ENCODE peak calls at places on chromosomes 13 and 19, in ten cellular contexts. X, B, A, L, K, Z, G, N, O and T are unnamed samples.

GRCh38 chr13:41007359-41008118 is 11.6 kb downstream of the ELF1 start:
- DNase-seq in X (no peak), B (peak), A (no peak), L (no peak), K (peak), Z (no peak), G (no peak), N (no peak), O (no peak), T (no peak)

GRCh38 chr19:37961198-37961597 is 54.2 kb downstream of the SIPA1L3 start:
- DNase-seq in X (no peak), B (no peak), A (no peak), L (no peak), K (no peak), Z (no peak), G (no peak), N (no peak), O (no peak), T (no peak)

GRCh38 chr19:43610493-43610892 is 1.4 kb upstream of the SRRM5 start:
- DNase-seq in X (no peak), B (no peak), A (no peak), L (no peak), K (no peak), Z (no peak), G (no peak), N (no peak), O (no peak), T (no peak)

GRCh38 chr19:2719910-2720776 is 1.0 kb downstream of the DIRAS1 start:
- DNase-seq in X (no peak), B (peak), A (no peak), L (peak), K (peak), Z (no peak), G (peak), N (no peak), O (no peak), T (no peak)

GRCh38 chr13:75705395-75705794 is 69.3 kb downstream of the LMO7 start:
- DNase-seq in X (no peak), B (peak), A (no peak), L (peak), K (peak), Z (no peak), G (no peak), N (peak), O (peak), T (no peak)

GRCh38 chr19:16368385-16369305 is 44.0 kb downstream of the KLF2 start:
- DNase-seq in X (no peak), B (no peak), A (no peak), L (no peak), K (no peak), Z (no peak), G (no peak), N (no peak), O (no peak), T (no peak)

GRCh38 chr19:29878973-29879654 is 62.9 kb upstream of the URI1 start:
- DNase-seq in X (peak), B (peak), A (peak), L (peak), K (peak), Z (no peak), G (no peak), N (peak), O (no peak), T (no peak)

GRCh38 chr19:20051841-20052768 is 12.8 kb upstream of the ZNF682 start:
- DNase-seq in X (peak), B (peak), A (peak), L (peak), K (peak), Z (peak), G (peak), N (peak), O (peak), T (peak)

GRCh38 chr19:46125447-46125846 is 959 bp upstream of the IGFL3 start:
- DNase-seq in X (no peak), B (no peak), A (no peak), L (no peak), K (no peak), Z (no peak), G (no peak), N (no peak), O (no peak), T (no peak)

GRCh38 chr13:19601749-19602725 is 31.4 kb upstream of the MPHOSPH8 start:
- DNase-seq in X (no peak), B (peak), A (no peak), L (peak), K (peak), Z (peak), G (no peak), N (peak), O (no peak), T (peak)

GRCh38 chr13:55572862-55573261 is 1567.9 kb upstream of the PRR20A start:
- DNase-seq in X (no peak), B (no peak), A (no peak), L (no peak), K (no peak), Z (no peak), G (no peak), N (no peak), O (no peak), T (no peak)

GRCh38 chr13:67635754-67636153 is 405.6 kb upstream of the PCDH9 start:
- DNase-seq in X (no peak), B (no peak), A (no peak), L (no peak), K (peak), Z (no peak), G (no peak), N (no peak), O (no peak), T (no peak)

GRCh38 chr13:102951808-102952207 is 106.0 kb downstream of the ERCC5 start:
- DNase-seq in X (no peak), B (no peak), A (no peak), L (no peak), K (no peak), Z (no peak), G (no peak), N (no peak), O (no peak), T (no peak)

GRCh38 chr13:21326155-21327030 is 132.7 kb downstream of the ZDHHC20 start:
- DNase-seq in X (no peak), B (peak), A (no peak), L (peak), K (peak), Z (no peak), G (peak), N (peak), O (no peak), T (no peak)

GRCh38 chr13:20360041-20360491 is 127.9 kb upstream of the GJB6 start:
- DNase-seq in X (no peak), B (peak), A (no peak), L (peak), K (peak), Z (no peak), G (no peak), N (peak), O (peak), T (no peak)

GRCh38 chr13:77832339-77833100 is 86.1 kb downstream of the EDNRB start:
- DNase-seq in X (no peak), B (peak), A (no peak), L (peak), K (peak), Z (no peak), G (no peak), N (peak), O (no peak), T (no peak)

GRCh38 chr13:48185018-48185417 is 48.0 kb upstream of the ITM2B start:
- DNase-seq in X (no peak), B (no peak), A (no peak), L (peak), K (peak), Z (no peak), G (no peak), N (no peak), O (no peak), T (no peak)

GRCh38 chr13:27353166-27353583 is 71.2 kb upstream of the GTF3A start:
- DNase-seq in X (no peak), B (peak), A (no peak), L (peak), K (peak), Z (peak), G (no peak), N (peak), O (no peak), T (no peak)

GRCh38 chr13:113796211-113796875 is 37.3 kb downstream of the TMEM255B start:
- DNase-seq in X (no peak), B (no peak), A (no peak), L (no peak), K (no peak), Z (no peak), G (peak), N (no peak), O (no peak), T (no peak)

GRCh38 chr19:51511353-51511752 is 9.8 kb upstream of the SIGLEC12 start:
- DNase-seq in X (no peak), B (no peak), A (no peak), L (peak), K (no peak), Z (no peak), G (no peak), N (no peak), O (no peak), T (no peak)

GRCh38 chr13:94520001-94520400 is 40.5 kb upstream of the DCT start:
- DNase-seq in X (no peak), B (no peak), A (no peak), L (no peak), K (no peak), Z (no peak), G (no peak), N (no peak), O (no peak), T (no peak)

GRCh38 chr13:84430015-84430414 is 547.7 kb upstream of the SLITRK1 start:
- DNase-seq in X (no peak), B (peak), A (no peak), L (peak), K (no peak), Z (no peak), G (no peak), N (peak), O (no peak), T (no peak)

GRCh38 chr13:99339736-99340392 is 32.7 kb upstream of the GPR183 start:
- DNase-seq in X (no peak), B (peak), A (no peak), L (peak), K (peak), Z (no peak), G (no peak), N (peak), O (no peak), T (no peak)

GRCh38 chr19:39307233-39307821 is 11.1 kb downstream of the IFNL1 start:
- DNase-seq in X (no peak), B (no peak), A (no peak), L (peak), K (no peak), Z (no peak), G (no peak), N (no peak), O (no peak), T (no peak)

GRCh38 chr19:8149261-8150094 is at the start of gene FBN3:
- DNase-seq in X (no peak), B (no peak), A (no peak), L (no peak), K (no peak), Z (peak), G (no peak), N (no peak), O (no peak), T (no peak)

GRCh38 chr13:51542358-51542972 is 41.8 kb upstream of the WDFY2 start:
- DNase-seq in X (no peak), B (no peak), A (no peak), L (peak), K (peak), Z (no peak), G (no peak), N (no peak), O (no peak), T (no peak)

GRCh38 chr19:54400913-54401312 is 14.4 kb upstream of the TTYH1 start:
- DNase-seq in X (no peak), B (no peak), A (no peak), L (no peak), K (no peak), Z (no peak), G (no peak), N (no peak), O (no peak), T (no peak)

GRCh38 chr13:40920826-40921225 is 98.3 kb downstream of the ELF1 start:
- DNase-seq in X (no peak), B (no peak), A (no peak), L (no peak), K (peak), Z (no peak), G (no peak), N (peak), O (no peak), T (no peak)

GRCh38 chr19:4780860-4781259 is 10.7 kb upstream of the FEM1A start:
- DNase-seq in X (no peak), B (no peak), A (no peak), L (no peak), K (no peak), Z (no peak), G (no peak), N (no peak), O (no peak), T (no peak)

GRCh38 chr19:7007859-7008258 is 13.4 kb downstream of the MBD3L2B start:
- DNase-seq in X (no peak), B (no peak), A (no peak), L (no peak), K (no peak), Z (no peak), G (no peak), N (no peak), O (no peak), T (no peak)

GRCh38 chr13:61648546-61648945 is 232.9 kb upstream of the PCDH20 start:
- DNase-seq in X (no peak), B (no peak), A (no peak), L (no peak), K (no peak), Z (no peak), G (no peak), N (no peak), O (no peak), T (no peak)

GRCh38 chr13:36819811-36820140 is 754 bp downstream of the RFXAP start:
- DNase-seq in X (no peak), B (peak), A (no peak), L (peak), K (peak), Z (peak), G (no peak), N (peak), O (no peak), T (no peak)

GRCh38 chr19:19361075-19361594 is 40.5 kb downstream of the MAU2 start:
- DNase-seq in X (peak), B (peak), A (peak), L (peak), K (peak), Z (peak), G (peak), N (peak), O (peak), T (no peak)

GRCh38 chr19:50459638-50460037 is 16.7 kb upstream of the EMC10 start:
- DNase-seq in X (no peak), B (no peak), A (no peak), L (no peak), K (no peak), Z (no peak), G (no peak), N (no peak), O (no peak), T (no peak)

GRCh38 chr13:64925727-64926126 is 2304.4 kb downstream of the PCDH9 start:
- DNase-seq in X (no peak), B (no peak), A (no peak), L (no peak), K (no peak), Z (no peak), G (no peak), N (no peak), O (no peak), T (no peak)

GRCh38 chr19:46471116-46471733 is at the start of gene PNMA8A:
- DNase-seq in X (peak), B (peak), A (no peak), L (peak), K (peak), Z (no peak), G (peak), N (peak), O (no peak), T (peak)

GRCh38 chr13:23871616-23872220 is 17.5 kb downstream of the MIPEP start:
- DNase-seq in X (no peak), B (peak), A (no peak), L (peak), K (peak), Z (peak), G (no peak), N (peak), O (no peak), T (no peak)
- TF ChIP-seq CTCF in X (peak), B (peak), A (peak), L (peak), K (peak), Z (peak), G (peak), N (peak), O (no peak), T (peak)

GRCh38 chr13:100694722-100695644 is 20.4 kb upstream of the TMTC4 start:
- DNase-seq in X (no peak), B (peak), A (no peak), L (peak), K (peak), Z (no peak), G (no peak), N (peak), O (no peak), T (no peak)
- TF ChIP-seq CTCF in X (no peak), B (peak), A (no peak), L (peak), K (peak), Z (no peak), G (no peak), N (peak), O (peak), T (peak)

DNA sequence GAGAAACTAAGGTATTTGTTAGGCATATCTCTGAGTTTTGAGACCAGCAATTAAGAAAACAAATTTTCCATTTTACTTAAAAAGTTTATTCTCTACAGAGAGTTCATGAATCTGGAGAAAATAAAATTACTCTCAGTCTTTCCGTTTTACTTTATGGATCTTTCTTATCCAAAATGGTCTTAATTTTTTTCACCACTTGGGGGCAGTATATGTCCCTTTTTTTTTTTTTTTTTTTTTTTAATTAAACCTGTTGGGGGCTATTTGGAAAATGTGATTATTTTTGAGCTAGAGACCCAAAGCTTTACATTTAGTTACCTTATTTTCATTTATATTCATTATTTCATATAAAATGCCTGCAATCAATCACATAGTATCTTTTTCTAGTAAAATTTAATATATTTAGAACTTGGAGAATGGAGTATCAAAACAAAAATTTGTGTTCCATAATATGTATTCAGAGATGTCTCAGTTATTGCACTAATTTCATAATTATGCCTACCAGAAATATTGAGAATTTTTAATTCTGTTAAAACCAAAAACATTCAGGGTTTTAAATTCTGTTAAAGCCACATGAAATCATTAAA is 27.1 kb downstream of the PIBF1 start:
- DNase-seq in X (no peak), B (peak), A (no peak), L (peak), K (peak), Z (peak), G (no peak), N (peak), O (no peak), T (no peak)
- TF ChIP-seq CTCF in X (no peak), B (peak), A (peak), L (peak), K (peak), Z (peak), G (peak), N (peak), O (no peak), T (peak)

DNA sequence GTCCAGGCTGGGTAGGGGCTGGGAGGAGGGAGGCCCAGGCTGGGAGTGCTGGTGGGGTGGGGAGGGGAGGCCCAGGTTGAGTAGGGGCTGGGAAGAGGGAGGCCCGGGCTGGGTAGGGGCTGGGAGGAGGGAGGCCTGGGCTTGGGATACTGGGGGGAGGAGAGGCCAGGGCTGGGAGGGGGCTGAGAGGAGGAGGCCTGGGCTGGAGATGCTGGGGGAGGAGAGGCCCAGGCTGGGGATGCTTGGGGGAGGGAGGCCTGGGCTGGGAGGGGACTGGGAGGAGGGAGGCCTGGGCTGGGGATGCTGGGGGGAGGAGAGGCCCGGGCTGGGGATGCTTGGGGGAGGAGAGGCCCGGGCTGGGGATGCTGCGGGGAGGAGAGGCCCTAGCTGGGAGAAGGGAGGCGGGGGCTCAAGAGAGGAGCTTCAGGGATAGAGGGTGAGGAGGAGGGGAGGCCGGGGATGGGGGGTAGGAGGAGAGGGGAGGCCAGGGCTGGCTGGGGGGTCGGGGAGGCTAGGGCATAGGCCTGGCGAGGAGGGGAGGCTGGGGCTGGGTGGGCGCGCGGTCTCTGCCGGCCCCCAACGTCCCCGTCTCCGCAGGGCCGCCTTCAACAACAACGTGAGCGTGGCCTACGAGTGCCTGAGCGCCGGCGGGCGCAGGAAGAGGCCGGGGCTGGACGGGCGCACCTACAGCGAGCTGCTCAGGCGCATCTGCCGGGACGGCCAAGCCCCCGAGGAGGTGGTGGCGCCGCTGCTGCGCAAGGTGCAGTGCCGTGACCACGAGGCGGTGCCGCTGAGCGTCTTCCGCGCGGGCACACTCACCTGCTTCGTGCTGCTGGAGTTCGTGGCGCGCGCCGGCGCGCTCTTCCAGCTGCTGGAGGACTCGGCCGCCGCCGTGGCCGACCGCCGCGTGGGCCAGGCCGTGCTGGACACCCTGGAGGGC is 11.3 kb downstream of the TPGS1 start:
- DNase-seq in X (no peak), B (peak), A (no peak), L (peak), K (peak), Z (no peak), G (no peak), N (peak), O (no peak), T (peak)
- TF ChIP-seq CTCF in X (no peak), B (no peak), A (no peak), L (no peak), K (no peak), Z (peak), G (no peak), N (no peak), O (peak), T (no peak)

DNA sequence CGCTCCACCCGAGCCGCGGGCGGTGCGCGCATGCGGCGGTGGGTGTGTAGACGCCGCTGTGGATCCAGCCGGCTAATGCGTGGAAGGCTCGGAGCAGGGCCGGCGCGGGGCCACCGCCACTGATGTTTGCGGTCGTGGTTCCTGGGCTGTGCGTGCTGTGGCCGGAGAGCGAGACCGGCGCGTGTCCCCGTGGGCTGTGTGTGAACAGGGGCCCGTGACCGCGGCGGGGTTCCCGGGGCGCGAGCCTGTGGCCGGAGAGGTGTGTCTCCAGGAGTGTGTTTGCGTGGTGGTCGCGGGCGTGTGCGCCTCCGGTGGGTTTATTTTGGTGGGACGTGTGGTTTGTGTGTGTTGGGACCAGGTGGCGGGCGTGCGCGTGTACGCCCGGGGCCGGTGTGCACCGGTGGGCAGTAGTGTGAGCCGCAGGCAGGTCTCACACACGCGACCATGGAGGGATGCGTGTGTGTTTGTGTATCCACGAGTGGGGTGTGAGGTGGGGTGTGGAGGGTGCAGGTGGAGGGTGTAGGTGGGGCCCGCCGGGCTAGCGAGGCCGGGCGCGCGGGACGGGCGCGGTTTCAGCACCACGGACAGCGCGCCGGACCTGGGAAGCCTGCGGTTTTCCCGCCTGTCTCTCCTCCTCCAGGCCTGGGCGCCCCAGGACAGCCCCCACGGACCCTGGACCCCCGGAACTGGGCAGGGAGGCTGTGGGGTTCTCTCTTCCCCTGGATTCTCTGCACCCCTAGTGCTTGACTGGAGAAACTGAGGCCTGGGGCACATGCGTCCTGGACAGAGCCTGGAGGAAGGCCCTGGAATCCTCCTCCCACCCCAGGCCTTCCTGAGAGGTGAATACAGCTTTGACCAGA is 1.6 kb downstream of the HCN2 start:
- DNase-seq in X (no peak), B (no peak), A (no peak), L (peak), K (no peak), Z (no peak), G (no peak), N (no peak), O (no peak), T (no peak)
- TF ChIP-seq CTCF in X (no peak), B (no peak), A (no peak), L (no peak), K (no peak), Z (no peak), G (no peak), N (no peak), O (no peak), T (no peak)